ENCODE peak calls at places on chromosomes 12 and 14, in eight cellular contexts. One of them, this sample, is unnamed.

GRCh38 chr12:6963016-6963731 is 7.3 kb downstream of the PHB2 start:
- DNase-seq in iPS DF 6.9: no peak
- DNase-seq in right lobe of liver: peak
- DNase-seq in NCI-H510A: peak
- DNase-seq in PC-3: no peak
- DNase-seq in activated naive CD4-positive, alpha-beta T cell treated with Interleukin-2 at 50 U/mL for 16 hours: no peak
- DNase-seq in prostate gland: peak
- DNase-seq in stimulated activated CD4-positive, alpha-beta T cell treated with anti-CD3 and anti-CD28 coated beads, TNF-alpha, amount 100 ng/mL, for 24 hours: no peak
- DNase-seq in this sample: no peak

GRCh38 chr12:78209851-78210493 is 379.3 kb downstream of the NAV3 start:
- DNase-seq in iPS DF 6.9: no peak
- DNase-seq in right lobe of liver: no peak
- DNase-seq in NCI-H510A: peak
- DNase-seq in PC-3: no peak
- DNase-seq in activated naive CD4-positive, alpha-beta T cell treated with Interleukin-2 at 50 U/mL for 16 hours: no peak
- DNase-seq in prostate gland: no peak
- DNase-seq in stimulated activated CD4-positive, alpha-beta T cell treated with anti-CD3 and anti-CD28 coated beads, TNF-alpha, amount 100 ng/mL, for 24 hours: no peak
- DNase-seq in this sample: no peak

GRCh38 chr12:112386726-112387125 is 4.5 kb upstream of the HECTD4 start:
- DNase-seq in iPS DF 6.9: no peak
- DNase-seq in right lobe of liver: no peak
- DNase-seq in NCI-H510A: no peak
- DNase-seq in PC-3: no peak
- DNase-seq in activated naive CD4-positive, alpha-beta T cell treated with Interleukin-2 at 50 U/mL for 16 hours: no peak
- DNase-seq in prostate gland: no peak
- DNase-seq in stimulated activated CD4-positive, alpha-beta T cell treated with anti-CD3 and anti-CD28 coated beads, TNF-alpha, amount 100 ng/mL, for 24 hours: no peak
- DNase-seq in this sample: no peak

GRCh38 chr12:69161835-69162234 is 77.5 kb upstream of the CPSF6 start:
- DNase-seq in iPS DF 6.9: no peak
- DNase-seq in right lobe of liver: no peak
- DNase-seq in NCI-H510A: no peak
- DNase-seq in PC-3: no peak
- DNase-seq in activated naive CD4-positive, alpha-beta T cell treated with Interleukin-2 at 50 U/mL for 16 hours: peak
- DNase-seq in prostate gland: no peak
- DNase-seq in stimulated activated CD4-positive, alpha-beta T cell treated with anti-CD3 and anti-CD28 coated beads, TNF-alpha, amount 100 ng/mL, for 24 hours: peak
- DNase-seq in this sample: peak

GRCh38 chr12:66648336-66648735 is 30.5 kb downstream of the GRIP1 start:
- DNase-seq in iPS DF 6.9: no peak
- DNase-seq in right lobe of liver: no peak
- DNase-seq in NCI-H510A: no peak
- DNase-seq in PC-3: peak
- DNase-seq in activated naive CD4-positive, alpha-beta T cell treated with Interleukin-2 at 50 U/mL for 16 hours: no peak
- DNase-seq in prostate gland: no peak
- DNase-seq in stimulated activated CD4-positive, alpha-beta T cell treated with anti-CD3 and anti-CD28 coated beads, TNF-alpha, amount 100 ng/mL, for 24 hours: no peak
- DNase-seq in this sample: no peak

GRCh38 chr14:102620413-102620812 is 28.0 kb downstream of the RCOR1 start:
- DNase-seq in iPS DF 6.9: no peak
- DNase-seq in right lobe of liver: no peak
- DNase-seq in NCI-H510A: no peak
- DNase-seq in PC-3: no peak
- DNase-seq in activated naive CD4-positive, alpha-beta T cell treated with Interleukin-2 at 50 U/mL for 16 hours: no peak
- DNase-seq in prostate gland: no peak
- DNase-seq in stimulated activated CD4-positive, alpha-beta T cell treated with anti-CD3 and anti-CD28 coated beads, TNF-alpha, amount 100 ng/mL, for 24 hours: no peak
- DNase-seq in this sample: no peak

GRCh38 chr14:89096946-89097345 is 272.5 kb downstream of the TTC8 start:
- DNase-seq in iPS DF 6.9: no peak
- DNase-seq in right lobe of liver: no peak
- DNase-seq in NCI-H510A: no peak
- DNase-seq in PC-3: no peak
- DNase-seq in activated naive CD4-positive, alpha-beta T cell treated with Interleukin-2 at 50 U/mL for 16 hours: no peak
- DNase-seq in prostate gland: no peak
- DNase-seq in stimulated activated CD4-positive, alpha-beta T cell treated with anti-CD3 and anti-CD28 coated beads, TNF-alpha, amount 100 ng/mL, for 24 hours: no peak
- DNase-seq in this sample: no peak

GRCh38 chr14:106694638-106695393 is 1168.4 kb downstream of the TMEM121 start:
- DNase-seq in iPS DF 6.9: no peak
- DNase-seq in right lobe of liver: no peak
- DNase-seq in NCI-H510A: no peak
- DNase-seq in PC-3: no peak
- DNase-seq in activated naive CD4-positive, alpha-beta T cell treated with Interleukin-2 at 50 U/mL for 16 hours: peak
- DNase-seq in prostate gland: no peak
- DNase-seq in stimulated activated CD4-positive, alpha-beta T cell treated with anti-CD3 and anti-CD28 coated beads, TNF-alpha, amount 100 ng/mL, for 24 hours: peak
- DNase-seq in this sample: peak

GRCh38 chr14:98963610-98964009 is 308.4 kb downstream of the BCL11B start:
- DNase-seq in iPS DF 6.9: no peak
- DNase-seq in right lobe of liver: no peak
- DNase-seq in NCI-H510A: no peak
- DNase-seq in PC-3: no peak
- DNase-seq in activated naive CD4-positive, alpha-beta T cell treated with Interleukin-2 at 50 U/mL for 16 hours: no peak
- DNase-seq in prostate gland: no peak
- DNase-seq in stimulated activated CD4-positive, alpha-beta T cell treated with anti-CD3 and anti-CD28 coated beads, TNF-alpha, amount 100 ng/mL, for 24 hours: no peak
- DNase-seq in this sample: no peak

GRCh38 chr14:63761356-63762117 is 33.7 kb upstream of the SGPP1 start:
- DNase-seq in iPS DF 6.9: no peak
- DNase-seq in right lobe of liver: no peak
- DNase-seq in NCI-H510A: no peak
- DNase-seq in PC-3: no peak
- DNase-seq in activated naive CD4-positive, alpha-beta T cell treated with Interleukin-2 at 50 U/mL for 16 hours: no peak
- DNase-seq in prostate gland: no peak
- DNase-seq in stimulated activated CD4-positive, alpha-beta T cell treated with anti-CD3 and anti-CD28 coated beads, TNF-alpha, amount 100 ng/mL, for 24 hours: no peak
- DNase-seq in this sample: no peak

GRCh38 chr12:124391340-124392261 is 96.7 kb downstream of the RFLNA start:
- DNase-seq in iPS DF 6.9: no peak
- DNase-seq in right lobe of liver: peak
- DNase-seq in NCI-H510A: peak
- DNase-seq in PC-3: peak
- DNase-seq in activated naive CD4-positive, alpha-beta T cell treated with Interleukin-2 at 50 U/mL for 16 hours: peak
- DNase-seq in prostate gland: no peak
- DNase-seq in stimulated activated CD4-positive, alpha-beta T cell treated with anti-CD3 and anti-CD28 coated beads, TNF-alpha, amount 100 ng/mL, for 24 hours: peak
- DNase-seq in this sample: peak

GRCh38 chr12:115037830-115038229 is 353.9 kb upstream of the TBX3 start:
- DNase-seq in iPS DF 6.9: no peak
- DNase-seq in right lobe of liver: peak
- DNase-seq in NCI-H510A: no peak
- DNase-seq in PC-3: no peak
- DNase-seq in activated naive CD4-positive, alpha-beta T cell treated with Interleukin-2 at 50 U/mL for 16 hours: no peak
- DNase-seq in prostate gland: no peak
- DNase-seq in stimulated activated CD4-positive, alpha-beta T cell treated with anti-CD3 and anti-CD28 coated beads, TNF-alpha, amount 100 ng/mL, for 24 hours: no peak
- DNase-seq in this sample: no peak

GRCh38 chr14:33916663-33917565 is 34.0 kb downstream of the EGLN3 start:
- DNase-seq in iPS DF 6.9: no peak
- DNase-seq in right lobe of liver: no peak
- DNase-seq in NCI-H510A: no peak
- DNase-seq in PC-3: peak
- DNase-seq in activated naive CD4-positive, alpha-beta T cell treated with Interleukin-2 at 50 U/mL for 16 hours: no peak
- DNase-seq in prostate gland: no peak
- DNase-seq in stimulated activated CD4-positive, alpha-beta T cell treated with anti-CD3 and anti-CD28 coated beads, TNF-alpha, amount 100 ng/mL, for 24 hours: no peak
- DNase-seq in this sample: no peak

This sample was measured in activated T-helper 9 cell treated with anti-CD3 and anti-CD28 coated beads, Interleukin-2, amount 50 U/mL, for 16 hours.